ENCODE peak calls at places on chromosomes 5 and 9, in seven cellular contexts. N, O, E, F, V, Y and Z are unnamed samples.

GRCh38 chr5:124888050-124888506 is 141.6 kb upstream of the ZNF608 start:
- DNase-seq in N (no peak), O (no peak), E (peak), F (peak), V (no peak), Y (no peak), Z (no peak)

GRCh38 chr5:139459451-139459934 is 3.0 kb downstream of the ECSCR start:
- DNase-seq in N (no peak), O (no peak), E (no peak), F (no peak), V (peak), Y (no peak), Z (no peak)

GRCh38 chr9:135221951-135222631 is 134.6 kb downstream of the OLFM1 start:
- DNase-seq in N (no peak), O (no peak), E (peak), F (no peak), V (peak), Y (no peak), Z (no peak)

GRCh38 chr9:16335788-16336580 is 534.5 kb downstream of the BNC2 start:
- DNase-seq in N (no peak), O (peak), E (no peak), F (peak), V (peak), Y (peak), Z (peak)

GRCh38 chr5:108661590-108662219 is 86.0 kb upstream of the FER start:
- DNase-seq in N (no peak), O (no peak), E (no peak), F (no peak), V (no peak), Y (no peak), Z (no peak)

GRCh38 chr5:95487880-95488279 is 66.9 kb downstream of the SKIC3 start:
- DNase-seq in N (no peak), O (no peak), E (no peak), F (no peak), V (no peak), Y (no peak), Z (no peak)

GRCh38 chr5:72325566-72326297 is 5.6 kb downstream of the PTCD2 start:
- DNase-seq in N (no peak), O (no peak), E (no peak), F (no peak), V (no peak), Y (no peak), Z (no peak)

GRCh38 chr9:70106571-70106970 is 62.9 kb downstream of the MAMDC2 start:
- DNase-seq in N (no peak), O (no peak), E (no peak), F (no peak), V (no peak), Y (no peak), Z (no peak)

GRCh38 chr5:163434410-163434866 is 3.0 kb upstream of the CCNG1 start:
- DNase-seq in N (no peak), O (no peak), E (no peak), F (peak), V (no peak), Y (peak), Z (no peak)

GRCh38 chr9:120608421-120608820 is 28.5 kb upstream of the CDK5RAP2 start:
- DNase-seq in N (no peak), O (no peak), E (no peak), F (no peak), V (no peak), Y (no peak), Z (no peak)

GRCh38 chr5:142874537-142874936 is 104.4 kb downstream of the ARHGAP26 start:
- DNase-seq in N (no peak), O (peak), E (no peak), F (peak), V (peak), Y (peak), Z (peak)

GRCh38 chr9:118734696-118735095 is 634.5 kb downstream of the BRINP1 start:
- DNase-seq in N (no peak), O (no peak), E (no peak), F (no peak), V (no peak), Y (no peak), Z (no peak)

GRCh38 chr9:108356806-108357205 is 499.0 kb downstream of the ACTL7B start:
- DNase-seq in N (no peak), O (no peak), E (no peak), F (no peak), V (no peak), Y (no peak), Z (no peak)

GRCh38 chr9:19431361-19432171 is 22.8 kb downstream of the ACER2 start:
- DNase-seq in N (no peak), O (peak), E (no peak), F (no peak), V (peak), Y (no peak), Z (peak)

GRCh38 chr9:124468061-124468740 is 17.9 kb downstream of the ADGRD2 start:
- DNase-seq in N (no peak), O (no peak), E (no peak), F (no peak), V (no peak), Y (no peak), Z (no peak)

GRCh38 chr5:158234323-158235158 is 375.6 kb upstream of the CLINT1 start:
- DNase-seq in N (no peak), O (no peak), E (peak), F (no peak), V (no peak), Y (no peak), Z (no peak)

GRCh38 chr5:159210306-159210722 is 961 bp upstream of the RNF145 start:
- DNase-seq in N (no peak), O (no peak), E (no peak), F (peak), V (no peak), Y (peak), Z (no peak)

GRCh38 chr5:4387295-4387694 is 752.8 kb upstream of the ADAMTS16 start:
- DNase-seq in N (no peak), O (no peak), E (no peak), F (no peak), V (no peak), Y (no peak), Z (no peak)

GRCh38 chr9:112752334-112753110 is 2.0 kb downstream of the SNX30 start:
- DNase-seq in N (no peak), O (no peak), E (no peak), F (no peak), V (no peak), Y (no peak), Z (no peak)